ENCODE peak calls at places on chromosomes 12 and 14, in eight cellular contexts. One of them, this sample, is unnamed.

GRCh38 chr12:53207042-53207441 is at the start of gene ITGB7:
- DNase-seq in DMS153: peak
- DNase-seq in NCI-H1105: no peak
- DNase-seq in lung microvascular endothelial cell: no peak
- DNase-seq in activated CD4-positive, CD25-positive, alpha-beta regulatory T cell treated with anti-CD3 and anti-CD28 coated beads, Interleukin-2, amount 50 U/mL, for 72 hours: no peak
- DNase-seq in central memory CD4-positive, alpha-beta T cell: peak
- DNase-seq in stimulated activated CD8-positive, alpha-beta memory T cell treated with anti-CD3 and anti-CD28 coated beads, Interleukin-4, amount 100 ng/mL, for 4 hours: no peak
- DNase-seq in ovary: no peak
- DNase-seq in this sample: no peak

GRCh38 chr14:76900406-76901085 is 74.3 kb downstream of the LRRC74A start:
- DNase-seq in DMS153: no peak
- DNase-seq in NCI-H1105: no peak
- DNase-seq in lung microvascular endothelial cell: no peak
- DNase-seq in activated CD4-positive, CD25-positive, alpha-beta regulatory T cell treated with anti-CD3 and anti-CD28 coated beads, Interleukin-2, amount 50 U/mL, for 72 hours: no peak
- DNase-seq in central memory CD4-positive, alpha-beta T cell: no peak
- DNase-seq in stimulated activated CD8-positive, alpha-beta memory T cell treated with anti-CD3 and anti-CD28 coated beads, Interleukin-4, amount 100 ng/mL, for 4 hours: no peak
- DNase-seq in ovary: no peak
- DNase-seq in this sample: no peak

GRCh38 chr14:95533822-95534221 is 1.0 kb upstream of the GLRX5 start:
- DNase-seq in DMS153: no peak
- DNase-seq in NCI-H1105: no peak
- DNase-seq in lung microvascular endothelial cell: peak
- DNase-seq in activated CD4-positive, CD25-positive, alpha-beta regulatory T cell treated with anti-CD3 and anti-CD28 coated beads, Interleukin-2, amount 50 U/mL, for 72 hours: no peak
- DNase-seq in central memory CD4-positive, alpha-beta T cell: no peak
- DNase-seq in stimulated activated CD8-positive, alpha-beta memory T cell treated with anti-CD3 and anti-CD28 coated beads, Interleukin-4, amount 100 ng/mL, for 4 hours: no peak
- DNase-seq in ovary: no peak
- DNase-seq in this sample: no peak

GRCh38 chr12:70449074-70449757 is 83.1 kb downstream of the KCNMB4 start:
- DNase-seq in DMS153: no peak
- DNase-seq in NCI-H1105: no peak
- DNase-seq in lung microvascular endothelial cell: no peak
- DNase-seq in activated CD4-positive, CD25-positive, alpha-beta regulatory T cell treated with anti-CD3 and anti-CD28 coated beads, Interleukin-2, amount 50 U/mL, for 72 hours: no peak
- DNase-seq in central memory CD4-positive, alpha-beta T cell: no peak
- DNase-seq in stimulated activated CD8-positive, alpha-beta memory T cell treated with anti-CD3 and anti-CD28 coated beads, Interleukin-4, amount 100 ng/mL, for 4 hours: no peak
- DNase-seq in ovary: no peak
- DNase-seq in this sample: no peak

GRCh38 chr12:105257321-105257728 is 21.4 kb upstream of the APPL2 start:
- DNase-seq in DMS153: no peak
- DNase-seq in NCI-H1105: no peak
- DNase-seq in lung microvascular endothelial cell: peak
- DNase-seq in activated CD4-positive, CD25-positive, alpha-beta regulatory T cell treated with anti-CD3 and anti-CD28 coated beads, Interleukin-2, amount 50 U/mL, for 72 hours: no peak
- DNase-seq in central memory CD4-positive, alpha-beta T cell: no peak
- DNase-seq in stimulated activated CD8-positive, alpha-beta memory T cell treated with anti-CD3 and anti-CD28 coated beads, Interleukin-4, amount 100 ng/mL, for 4 hours: no peak
- DNase-seq in ovary: no peak
- DNase-seq in this sample: no peak

GRCh38 chr12:5154091-5154490 is 110.4 kb downstream of the KCNA5 start:
- DNase-seq in DMS153: no peak
- DNase-seq in NCI-H1105: no peak
- DNase-seq in lung microvascular endothelial cell: no peak
- DNase-seq in activated CD4-positive, CD25-positive, alpha-beta regulatory T cell treated with anti-CD3 and anti-CD28 coated beads, Interleukin-2, amount 50 U/mL, for 72 hours: no peak
- DNase-seq in central memory CD4-positive, alpha-beta T cell: no peak
- DNase-seq in stimulated activated CD8-positive, alpha-beta memory T cell treated with anti-CD3 and anti-CD28 coated beads, Interleukin-4, amount 100 ng/mL, for 4 hours: no peak
- DNase-seq in ovary: no peak
- DNase-seq in this sample: peak

GRCh38 chr12:24947541-24948451 is 1.1 kb downstream of the BCAT1 start:
- DNase-seq in DMS153: no peak
- DNase-seq in NCI-H1105: no peak
- DNase-seq in lung microvascular endothelial cell: peak
- DNase-seq in activated CD4-positive, CD25-positive, alpha-beta regulatory T cell treated with anti-CD3 and anti-CD28 coated beads, Interleukin-2, amount 50 U/mL, for 72 hours: no peak
- DNase-seq in central memory CD4-positive, alpha-beta T cell: no peak
- DNase-seq in stimulated activated CD8-positive, alpha-beta memory T cell treated with anti-CD3 and anti-CD28 coated beads, Interleukin-4, amount 100 ng/mL, for 4 hours: no peak
- DNase-seq in ovary: no peak
- DNase-seq in this sample: no peak

GRCh38 chr12:131287015-131287937 is 333.6 kb downstream of the ADGRD1 start:
- DNase-seq in DMS153: no peak
- DNase-seq in NCI-H1105: no peak
- DNase-seq in lung microvascular endothelial cell: no peak
- DNase-seq in activated CD4-positive, CD25-positive, alpha-beta regulatory T cell treated with anti-CD3 and anti-CD28 coated beads, Interleukin-2, amount 50 U/mL, for 72 hours: peak
- DNase-seq in central memory CD4-positive, alpha-beta T cell: no peak
- DNase-seq in stimulated activated CD8-positive, alpha-beta memory T cell treated with anti-CD3 and anti-CD28 coated beads, Interleukin-4, amount 100 ng/mL, for 4 hours: no peak
- DNase-seq in ovary: no peak
- DNase-seq in this sample: no peak

GRCh38 chr12:100190013-100190394 is 10.6 kb upstream of the ACTR6 start:
- DNase-seq in DMS153: no peak
- DNase-seq in NCI-H1105: no peak
- DNase-seq in lung microvascular endothelial cell: no peak
- DNase-seq in activated CD4-positive, CD25-positive, alpha-beta regulatory T cell treated with anti-CD3 and anti-CD28 coated beads, Interleukin-2, amount 50 U/mL, for 72 hours: no peak
- DNase-seq in central memory CD4-positive, alpha-beta T cell: no peak
- DNase-seq in stimulated activated CD8-positive, alpha-beta memory T cell treated with anti-CD3 and anti-CD28 coated beads, Interleukin-4, amount 100 ng/mL, for 4 hours: no peak
- DNase-seq in ovary: no peak
- DNase-seq in this sample: no peak

GRCh38 chr12:164207-164606 is 49.8 kb downstream of the SLC6A12 start:
- DNase-seq in DMS153: no peak
- DNase-seq in NCI-H1105: no peak
- DNase-seq in lung microvascular endothelial cell: no peak
- DNase-seq in activated CD4-positive, CD25-positive, alpha-beta regulatory T cell treated with anti-CD3 and anti-CD28 coated beads, Interleukin-2, amount 50 U/mL, for 72 hours: no peak
- DNase-seq in central memory CD4-positive, alpha-beta T cell: no peak
- DNase-seq in stimulated activated CD8-positive, alpha-beta memory T cell treated with anti-CD3 and anti-CD28 coated beads, Interleukin-4, amount 100 ng/mL, for 4 hours: no peak
- DNase-seq in ovary: no peak
- DNase-seq in this sample: peak

GRCh38 chr12:124827588-124828184 is 36.0 kb downstream of the SCARB1 start:
- DNase-seq in DMS153: peak
- DNase-seq in NCI-H1105: no peak
- DNase-seq in lung microvascular endothelial cell: no peak
- DNase-seq in activated CD4-positive, CD25-positive, alpha-beta regulatory T cell treated with anti-CD3 and anti-CD28 coated beads, Interleukin-2, amount 50 U/mL, for 72 hours: no peak
- DNase-seq in central memory CD4-positive, alpha-beta T cell: no peak
- DNase-seq in stimulated activated CD8-positive, alpha-beta memory T cell treated with anti-CD3 and anti-CD28 coated beads, Interleukin-4, amount 100 ng/mL, for 4 hours: no peak
- DNase-seq in ovary: no peak
- DNase-seq in this sample: no peak

GRCh38 chr12:6507102-6507998 is 13.4 kb downstream of the NCAPD2 start:
- DNase-seq in DMS153: no peak
- DNase-seq in NCI-H1105: no peak
- DNase-seq in lung microvascular endothelial cell: no peak
- DNase-seq in activated CD4-positive, CD25-positive, alpha-beta regulatory T cell treated with anti-CD3 and anti-CD28 coated beads, Interleukin-2, amount 50 U/mL, for 72 hours: no peak
- DNase-seq in central memory CD4-positive, alpha-beta T cell: no peak
- DNase-seq in stimulated activated CD8-positive, alpha-beta memory T cell treated with anti-CD3 and anti-CD28 coated beads, Interleukin-4, amount 100 ng/mL, for 4 hours: no peak
- DNase-seq in ovary: no peak
- DNase-seq in this sample: no peak

GRCh38 chr12:57176139-57176477 is 28.7 kb upstream of the LRP1-AS start:
- DNase-seq in DMS153: no peak
- DNase-seq in NCI-H1105: no peak
- DNase-seq in lung microvascular endothelial cell: no peak
- DNase-seq in activated CD4-positive, CD25-positive, alpha-beta regulatory T cell treated with anti-CD3 and anti-CD28 coated beads, Interleukin-2, amount 50 U/mL, for 72 hours: no peak
- DNase-seq in central memory CD4-positive, alpha-beta T cell: no peak
- DNase-seq in stimulated activated CD8-positive, alpha-beta memory T cell treated with anti-CD3 and anti-CD28 coated beads, Interleukin-4, amount 100 ng/mL, for 4 hours: no peak
- DNase-seq in ovary: no peak
- DNase-seq in this sample: no peak

GRCh38 chr12:2417761-2418160 is 365.0 kb downstream of the CACNA1C start:
- DNase-seq in DMS153: no peak
- DNase-seq in NCI-H1105: no peak
- DNase-seq in lung microvascular endothelial cell: no peak
- DNase-seq in activated CD4-positive, CD25-positive, alpha-beta regulatory T cell treated with anti-CD3 and anti-CD28 coated beads, Interleukin-2, amount 50 U/mL, for 72 hours: no peak
- DNase-seq in central memory CD4-positive, alpha-beta T cell: no peak
- DNase-seq in stimulated activated CD8-positive, alpha-beta memory T cell treated with anti-CD3 and anti-CD28 coated beads, Interleukin-4, amount 100 ng/mL, for 4 hours: no peak
- DNase-seq in ovary: no peak
- DNase-seq in this sample: no peak

GRCh38 chr12:23204933-23205778 is 580.2 kb downstream of the ETNK1 start:
- DNase-seq in DMS153: peak
- DNase-seq in NCI-H1105: peak
- DNase-seq in lung microvascular endothelial cell: peak
- DNase-seq in activated CD4-positive, CD25-positive, alpha-beta regulatory T cell treated with anti-CD3 and anti-CD28 coated beads, Interleukin-2, amount 50 U/mL, for 72 hours: no peak
- DNase-seq in central memory CD4-positive, alpha-beta T cell: peak
- DNase-seq in stimulated activated CD8-positive, alpha-beta memory T cell treated with anti-CD3 and anti-CD28 coated beads, Interleukin-4, amount 100 ng/mL, for 4 hours: no peak
- DNase-seq in ovary: no peak
- DNase-seq in this sample: peak

GRCh38 chr12:68040450-68041075 is 51.3 kb downstream of the IFNG-AS1 start:
- DNase-seq in DMS153: peak
- DNase-seq in NCI-H1105: peak
- DNase-seq in lung microvascular endothelial cell: peak
- DNase-seq in activated CD4-positive, CD25-positive, alpha-beta regulatory T cell treated with anti-CD3 and anti-CD28 coated beads, Interleukin-2, amount 50 U/mL, for 72 hours: peak
- DNase-seq in central memory CD4-positive, alpha-beta T cell: peak
- DNase-seq in stimulated activated CD8-positive, alpha-beta memory T cell treated with anti-CD3 and anti-CD28 coated beads, Interleukin-4, amount 100 ng/mL, for 4 hours: peak
- DNase-seq in ovary: peak
- DNase-seq in this sample: peak

GRCh38 chr12:31570880-31571279 is 20.1 kb downstream of the DENND5B start:
- DNase-seq in DMS153: no peak
- DNase-seq in NCI-H1105: no peak
- DNase-seq in lung microvascular endothelial cell: peak
- DNase-seq in activated CD4-positive, CD25-positive, alpha-beta regulatory T cell treated with anti-CD3 and anti-CD28 coated beads, Interleukin-2, amount 50 U/mL, for 72 hours: no peak
- DNase-seq in central memory CD4-positive, alpha-beta T cell: no peak
- DNase-seq in stimulated activated CD8-positive, alpha-beta memory T cell treated with anti-CD3 and anti-CD28 coated beads, Interleukin-4, amount 100 ng/mL, for 4 hours: no peak
- DNase-seq in ovary: no peak
- DNase-seq in this sample: no peak

GRCh38 chr12:54419088-54419887 is at the start of gene ITGA5:
- DNase-seq in DMS153: no peak
- DNase-seq in NCI-H1105: no peak
- DNase-seq in lung microvascular endothelial cell: peak
- DNase-seq in activated CD4-positive, CD25-positive, alpha-beta regulatory T cell treated with anti-CD3 and anti-CD28 coated beads, Interleukin-2, amount 50 U/mL, for 72 hours: no peak
- DNase-seq in central memory CD4-positive, alpha-beta T cell: peak
- DNase-seq in stimulated activated CD8-positive, alpha-beta memory T cell treated with anti-CD3 and anti-CD28 coated beads, Interleukin-4, amount 100 ng/mL, for 4 hours: no peak
- DNase-seq in ovary: peak
- DNase-seq in this sample: peak

This sample was measured in WERI-Rb-1.